ENCODE peak calls at places on chromosome 16, in ten cellular contexts. S, M, I, V, C, X, H, N, J and R are unnamed samples.

GRCh38 chr16:50520451-50521245 is 27.5 kb upstream of the NKD1 start:
- DNase-seq in J (no peak), H (no peak), M (no peak), S (no peak), N (no peak), V (no peak), C (no peak), X (no peak), I (no peak), R (peak; percentile 69)

GRCh38 chr16:89502319-89502843 is 5.8 kb upstream of the SPG7 start:
- DNase-seq in S (no peak), J (no peak), N (peak; percentile 51), X (no peak), I (no peak), M (peak; percentile 72), H (no peak), V (no peak), C (no peak), R (no peak)

GRCh38 chr16:79554912-79555311 is 45.6 kb downstream of the MAF start:
- DNase-seq in M (no peak), J (no peak), I (no peak), N (no peak), C (no peak), H (no peak), X (no peak), S (no peak), V (no peak), R (no peak)

GRCh38 chr16:47979783-47980182 is 176.0 kb downstream of the ABCC12 start:
- DNase-seq in X (no peak), I (no peak), N (no peak), S (no peak), H (no peak), V (no peak), M (no peak), J (no peak), C (no peak), R (no peak)

GRCh38 chr16:79257958-79258490 is 342.5 kb downstream of the MAF start:
- DNase-seq in C (no peak), N (no peak), I (no peak), H (no peak), S (no peak), X (no peak), M (no peak), J (no peak), V (no peak), R (no peak)

GRCh38 chr16:28254158-28254557 is 38.2 kb upstream of the SBK1 start:
- DNase-seq in X (peak; percentile 81), J (no peak), S (no peak), N (no peak), V (no peak), I (no peak), M (no peak), H (no peak), C (no peak), R (no peak)

GRCh38 chr16:25177831-25178688 is 38.7 kb upstream of the AQP8 start:
- DNase-seq in M (no peak), H (no peak), N (no peak), J (peak; percentile 49), X (peak; percentile 75), C (no peak), I (no peak), S (no peak), V (no peak), R (no peak)

GRCh38 chr16:30692381-30693074 is 6.4 kb upstream of the SRCAP start:
- DNase-seq in M (no peak), J (no peak), X (no peak), V (no peak), I (no peak), N (no peak), C (no peak), S (no peak), H (no peak), R (no peak)

GRCh38 chr16:85360323-85361277 is 248.3 kb upstream of the CIBAR2 start:
- DNase-seq in H (no peak), I (no peak), N (peak; percentile 65), J (no peak), M (peak; percentile 84), V (no peak), S (no peak), C (no peak), X (no peak), R (no peak)

GRCh38 chr16:73697336-73697735 is 599.3 kb upstream of the PSMD7 start:
- DNase-seq in I (no peak), X (no peak), S (no peak), J (no peak), M (peak; percentile 27), V (no peak), N (peak; percentile 6), H (no peak), C (no peak), R (no peak)

GRCh38 chr16:56975714-56976113 is 13.6 kb upstream of the NLRC5 start:
- DNase-seq in I (no peak), H (no peak), X (peak; percentile 68), S (no peak), V (no peak), J (no peak), M (no peak), N (no peak), C (no peak), R (no peak)

GRCh38 chr16:81437860-81438259 is 6.7 kb upstream of the CMIP start:
- DNase-seq in M (no peak), H (no peak), V (no peak), X (no peak), J (no peak), C (no peak), N (no peak), S (no peak), I (no peak), R (no peak)

GRCh38 chr16:4697867-4698291 is 4.5 kb downstream of the NUDT16L1 start:
- DNase-seq in M (no peak), C (no peak), N (no peak), H (no peak), J (no peak), I (no peak), S (no peak), V (no peak), X (no peak), R (no peak)

GRCh38 chr16:29920690-29921371 is 5.2 kb downstream of the KCTD13 start:
- DNase-seq in N (no peak), X (no peak), I (no peak), S (no peak), J (no peak), V (no peak), H (no peak), M (no peak), C (no peak), R (no peak)

GRCh38 chr16:23666919-23667659 is 11.6 kb upstream of the PLK1 start:
- DNase-seq in N (no peak), C (no peak), V (no peak), I (no peak), H (no peak), J (no peak), S (no peak), X (no peak), M (no peak), R (no peak)

GRCh38 chr16:23673971-23674614 is 4.6 kb upstream of the PLK1 start:
- DNase-seq in C (no peak), N (no peak), M (no peak), J (no peak), V (no peak), I (no peak), H (no peak), X (no peak), S (no peak), R (no peak)

GRCh38 chr16:23668225-23668624 is 10.5 kb upstream of the PLK1 start:
- DNase-seq in I (no peak), N (no peak), J (no peak), X (no peak), S (no peak), C (no peak), M (no peak), H (no peak), V (no peak), R (no peak)

GRCh38 chr16:23668873-23669272 is 9.8 kb upstream of the PLK1 start:
- DNase-seq in V (no peak), M (no peak), X (no peak), C (no peak), H (no peak), J (no peak), S (no peak), N (no peak), I (no peak), R (no peak)

GRCh38 chr16:23670137-23670776 is 8.4 kb upstream of the PLK1 start:
- DNase-seq in C (no peak), S (peak; percentile 77), H (no peak), J (no peak), I (peak; percentile 67), X (no peak), N (peak; percentile 20), M (peak; percentile 53), V (no peak), R (no peak)
- TF ChIP-seq CTCF in C (no peak), S (no peak), H (no peak), J (no peak), I (no peak), X (no peak), N (no peak), M (no peak), V (no peak), R (no peak)

GRCh38 chr16:3190949-3191353 is 2.9 kb downstream of the OR1F1 start:
- DNase-seq in C (no peak), M (no peak), V (no peak), I (no peak), X (no peak), J (no peak), S (no peak), N (no peak), H (no peak), R (no peak)
- TF ChIP-seq CTCF in C (no peak), M (no peak), V (no peak), I (no peak), X (no peak), J (no peak), S (no peak), N (no peak), H (no peak), R (no peak)

DNA sequence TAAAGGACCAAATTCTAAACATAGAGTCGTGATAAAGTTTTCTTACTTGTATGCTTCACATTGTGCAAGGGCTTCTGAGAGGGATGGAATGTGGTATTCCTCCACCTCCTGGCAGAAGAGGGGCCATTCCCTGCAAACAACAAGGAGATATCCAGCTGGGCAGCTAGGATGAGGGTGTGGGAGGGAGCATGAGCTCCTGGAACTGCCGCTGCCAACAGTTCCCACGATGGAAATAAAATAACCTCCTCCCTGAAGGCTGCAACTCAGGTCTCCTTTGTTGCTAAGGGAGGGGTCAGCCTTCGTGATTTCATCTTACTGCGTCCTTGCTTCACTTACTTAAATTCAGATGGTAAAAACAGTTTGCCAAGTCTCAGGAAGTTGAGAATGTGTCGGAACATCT is 15.6 kb downstream of the PLEKHG4 start:
- DNase-seq in C (no peak), I (no peak), X (no peak), S (no peak), J (no peak), V (no peak), H (no peak), M (no peak), N (no peak), R (no peak)
- TF ChIP-seq CTCF in C (no peak), I (peak; percentile 4), X (no peak), S (no peak), J (no peak), V (no peak), H (no peak), M (no peak), N (no peak), R (no peak)

DNA sequence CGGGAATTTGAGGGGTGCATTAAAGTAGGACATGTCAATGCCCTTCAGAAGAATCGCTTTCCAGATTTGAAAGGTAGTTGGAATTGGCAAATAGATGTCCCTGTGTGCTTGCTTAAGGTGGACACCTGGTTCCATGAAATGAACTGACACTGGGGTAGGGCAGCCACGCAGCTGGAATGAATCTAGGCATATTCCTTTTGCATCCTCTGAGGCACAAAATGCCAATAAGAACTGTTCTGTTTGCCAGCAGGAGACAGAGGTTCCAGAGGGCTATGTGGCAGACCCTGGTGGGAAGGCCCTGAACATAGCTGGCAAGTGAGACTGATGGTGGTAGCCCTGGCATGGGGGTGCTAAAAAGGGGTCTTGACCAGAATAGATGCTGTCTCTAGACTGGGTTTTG is 61.5 kb downstream of the SLC6A2 start:
- DNase-seq in C (no peak), I (no peak), X (no peak), S (no peak), H (no peak), M (no peak), N (no peak), J (no peak), V (no peak), R (peak; percentile 29)
- TF ChIP-seq CTCF in C (no peak), I (no peak), X (no peak), S (no peak), H (no peak), M (no peak), N (no peak), J (no peak), V (no peak), R (no peak)